ENCODE peak calls at places on chromosomes 5 and 9, in four cellular contexts. V is IMR-90, X is H9, O is mesendoderm. D is an unnamed sample.

GRCh38 chr5:126483156-126483555 is 59.9 kb downstream of the GRAMD2B start:
- DNase-seq in V (peak; percentile 54), X (no peak), O (no peak), D (no peak)

GRCh38 chr5:123549256-123549904 is 37.4 kb downstream of the CSNK1G3 start:
- DNase-seq in V (no peak), X (no peak), O (no peak), D (no peak)

GRCh38 chr9:87125819-87126218 is 178.5 kb upstream of the GAS1 start:
- DNase-seq in V (no peak), X (no peak), O (no peak), D (no peak)

GRCh38 chr5:122707796-122708195 is 67.1 kb upstream of the SNX2 start:
- DNase-seq in V (no peak), X (no peak), O (no peak), D (no peak)

GRCh38 chr9:86562691-86563090 is 208.5 kb upstream of the TUT7 start:
- DNase-seq in V (no peak), X (no peak), O (no peak), D (no peak)

GRCh38 chr5:37055383-37055990 is 178.9 kb downstream of the NIPBL start:
- DNase-seq in V (no peak), X (no peak), O (no peak), D (no peak)

GRCh38 chr9:134163374-134164196 is 779 bp downstream of the RNU6ATAC start:
- DNase-seq in V (peak; percentile 22), X (peak; percentile 56), O (peak; percentile 75), D (no peak)

GRCh38 chr5:139985733-139986132 is 57.4 kb downstream of the NRG2 start:
- DNase-seq in V (peak; percentile 68), X (no peak), O (peak; percentile 56), D (no peak)

GRCh38 chr9:18347381-18348084 is 126.4 kb upstream of the ADAMTSL1 start:
- DNase-seq in V (no peak), X (no peak), O (no peak), D (no peak)

GRCh38 chr5:173868096-173868879 is 19.9 kb upstream of the CPEB4 start:
- DNase-seq in V (peak; percentile 28), X (no peak), O (peak; percentile 87), D (no peak)

GRCh38 chr5:147857302-147858129 is 21.0 kb upstream of the SCGB3A2 start:
- DNase-seq in V (peak; percentile 56), X (peak; percentile 63), O (peak; percentile 83), D (peak; percentile 76)

GRCh38 chr5:97629281-97629680 is 446.2 kb upstream of the RIOK2 start:
- DNase-seq in V (peak; percentile 79), X (no peak), O (peak; percentile 18), D (no peak)

GRCh38 chr5:142096382-142096781 is 12.2 kb upstream of the NDFIP1 start:
- DNase-seq in V (peak; percentile 33), X (no peak), O (no peak), D (no peak)

GRCh38 chr9:126496781-126497667 is 116.7 kb upstream of the LMX1B start:
- DNase-seq in V (no peak), X (no peak), O (no peak), D (no peak)

GRCh38 chr9:6490863-6491262 is 77.9 kb downstream of the UHRF2 start:
- DNase-seq in V (no peak), X (no peak), O (no peak), D (no peak)

GRCh38 chr9:94668424-94668916 is 29.2 kb upstream of the FBP1 start:
- DNase-seq in V (no peak), X (no peak), O (no peak), D (no peak)

DNA sequence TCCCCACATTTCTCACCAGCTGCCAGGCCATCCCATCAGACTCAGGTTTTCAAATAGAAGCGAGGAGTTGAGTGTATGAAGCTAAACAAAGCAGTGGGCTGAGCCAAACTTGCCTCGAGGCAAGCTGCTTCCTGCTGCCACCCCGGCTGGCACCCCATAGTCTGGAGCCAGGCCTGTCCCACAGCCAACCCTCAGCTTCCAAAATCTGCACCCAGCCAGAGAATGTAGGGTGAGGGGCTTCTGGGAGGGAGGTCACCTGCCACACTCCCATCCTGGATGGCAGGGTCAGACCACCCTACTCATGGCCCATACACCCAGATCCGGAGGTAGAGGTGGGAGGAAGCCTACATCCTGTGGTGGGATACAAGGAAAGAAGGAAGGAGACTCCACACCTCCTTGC is 22.3 kb upstream of the ALDH1B1 start:
- DNase-seq in V (no peak), X (no peak), O (no peak), D (no peak)
- H4K5ac ChIP-seq in V (no peak overlapping the region), X (no peak overlapping the region), O (no peak overlapping the region), D (no peak overlapping the region)

GRCh38 chr9:119523508-119523907 is 154.3 kb upstream of the BRINP1 start:
- DNase-seq in V (no peak), X (no peak), O (no peak), D (no peak)
- H4K5ac ChIP-seq in V (no peak overlapping the region), X (no peak overlapping the region), O (no peak overlapping the region), D (no peak overlapping the region)

DNA sequence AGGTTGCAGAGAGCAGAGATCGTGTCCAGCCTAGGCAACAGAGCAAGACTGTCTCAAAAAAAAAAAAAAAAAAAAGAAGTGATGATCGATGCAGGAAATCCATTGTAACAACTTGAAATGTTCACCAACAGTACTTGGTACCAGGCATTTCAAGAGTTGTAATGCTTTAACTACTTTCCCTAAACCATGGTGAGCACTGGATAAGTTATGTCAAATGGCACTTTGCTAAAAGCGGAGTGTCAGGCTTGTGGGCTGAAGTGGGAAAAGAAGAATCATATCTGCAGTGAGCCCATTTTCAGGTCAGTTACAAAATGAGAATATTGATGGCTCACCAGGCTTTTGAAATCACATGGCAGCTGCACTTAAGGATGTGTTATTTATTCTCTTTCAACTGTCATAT is 202.2 kb downstream of the RFK start:
- DNase-seq in V (no peak), X (no peak), O (no peak), D (no peak)
- H4K5ac ChIP-seq in V (no peak overlapping the region), X (no peak overlapping the region), O (no peak overlapping the region), D (no peak overlapping the region)

DNA sequence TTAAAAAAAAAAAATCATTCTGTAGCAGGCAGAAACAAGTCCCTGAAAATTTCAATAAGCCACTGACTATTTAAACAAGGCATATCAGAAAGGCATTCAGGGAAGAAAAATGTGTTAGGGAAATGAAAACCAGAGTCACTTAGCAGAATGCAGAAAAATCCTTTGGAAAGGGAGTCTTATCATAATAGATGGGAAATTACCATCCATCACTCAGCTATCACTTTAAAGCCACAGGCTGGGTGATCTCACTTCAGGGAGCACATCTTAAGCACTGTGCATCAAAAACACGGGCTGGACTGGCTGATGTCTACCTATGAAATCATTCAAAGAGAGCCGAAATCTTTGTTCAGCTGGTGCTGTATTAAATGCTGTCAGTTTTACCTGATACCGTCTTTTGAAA is 73.6 kb downstream of the C9orf57 start:
- DNase-seq in V (no peak), X (no peak), O (no peak), D (peak; percentile 0)
- H4K5ac ChIP-seq in V (no peak overlapping the region), X (no peak overlapping the region), O (no peak overlapping the region), D (no peak overlapping the region)

D was measured in H1.